ENCODE peak calls at places on chromosomes 5 and 9, in nine cellular contexts. C, K, B, A, U, S, J, Z and V are unnamed samples.

GRCh38 chr5:24906689-24907088 is 261.9 kb upstream of the CDH10 start:
- DNase-seq in C (no peak), K (no peak), B (no peak), A (no peak), U (no peak), S (no peak), J (no peak), Z (no peak), V (no peak)

GRCh38 chr5:85049020-85049419 is 664.3 kb upstream of the EDIL3 start:
- DNase-seq in C (no peak), K (no peak), B (no peak), A (peak; percentile 8), U (no peak), S (peak; percentile 16), J (no peak), Z (no peak), V (no peak)

GRCh38 chr9:88722753-88723152 is 187.8 kb downstream of the NXNL2 start:
- DNase-seq in C (no peak), K (no peak), B (no peak), A (no peak), U (peak; percentile 16), S (peak; percentile 30), J (no peak), Z (no peak), V (no peak)

GRCh38 chr5:174412374-174412773 is 312.0 kb upstream of the MSX2 start:
- DNase-seq in C (no peak), K (no peak), B (no peak), A (no peak), U (no peak), S (no peak), J (no peak), Z (no peak), V (no peak)

GRCh38 chr5:76617675-76618074 is 5.5 kb downstream of the F2RL2 start:
- DNase-seq in C (no peak), K (no peak), B (no peak), A (no peak), U (no peak), S (no peak), J (no peak), Z (no peak), V (no peak)

GRCh38 chr5:88683506-88684135 is 199.4 kb downstream of the MEF2C start:
- DNase-seq in C (no peak), K (no peak), B (no peak), A (no peak), U (peak; percentile 47), S (no peak), J (no peak), Z (no peak), V (no peak)

GRCh38 chr9:136742640-136743391 is at the start of gene LCN10:
- DNase-seq in C (no peak), K (no peak), B (no peak), A (no peak), U (no peak), S (no peak), J (peak; percentile 65), Z (no peak), V (no peak)

GRCh38 chr9:16377311-16377710 is 493.2 kb downstream of the BNC2 start:
- DNase-seq in C (no peak), K (no peak), B (no peak), A (no peak), U (no peak), S (no peak), J (no peak), Z (no peak), V (no peak)

GRCh38 chr9:135166566-135166965 is 79.1 kb downstream of the OLFM1 start:
- DNase-seq in C (no peak), K (no peak), B (no peak), A (peak; percentile 7), U (no peak), S (no peak), J (no peak), Z (no peak), V (no peak)

GRCh38 chr9:124133752-124134151 is 122.2 kb downstream of the LHX2 start:
- DNase-seq in C (peak; percentile 36), K (peak; percentile 61), B (peak; percentile 57), A (no peak), U (no peak), S (peak; percentile 56), J (peak; percentile 53), Z (no peak), V (no peak)

GRCh38 chr5:50751064-50751657 is 84.7 kb downstream of the PARP8 start:
- DNase-seq in C (no peak), K (no peak), B (no peak), A (peak; percentile 32), U (peak; percentile 2), S (peak; percentile 48), J (peak; percentile 33), Z (peak; percentile 31), V (no peak)

GRCh38 chr5:2207966-2208544 is 325.3 kb upstream of the IRX4 start:
- DNase-seq in C (no peak), K (no peak), B (no peak), A (no peak), U (peak; percentile 35), S (peak; percentile 68), J (peak; percentile 45), Z (peak; percentile 40), V (no peak)

GRCh38 chr5:149886697-149887470 is 57.7 kb downstream of the PDE6A start:
- DNase-seq in C (no peak), K (no peak), B (no peak), A (no peak), U (no peak), S (no peak), J (no peak), Z (no peak), V (no peak)

GRCh38 chr9:91948061-91948422 is 2.0 kb downstream of the ROR2 start:
- DNase-seq in C (no peak), K (no peak), B (no peak), A (no peak), U (no peak), S (no peak), J (no peak), Z (peak; percentile 35), V (no peak)

GRCh38 chr5:40827479-40827977 is 7.5 kb downstream of the RPL37 start:
- DNase-seq in C (no peak), K (no peak), B (no peak), A (no peak), U (no peak), S (no peak), J (no peak), Z (no peak), V (no peak)
- TF ChIP-seq POLR2A in C (no peak), K (no peak), B (no peak), A (no peak), U (no peak), S (no peak), J (no peak), Z (no peak), V (no peak)

DNA sequence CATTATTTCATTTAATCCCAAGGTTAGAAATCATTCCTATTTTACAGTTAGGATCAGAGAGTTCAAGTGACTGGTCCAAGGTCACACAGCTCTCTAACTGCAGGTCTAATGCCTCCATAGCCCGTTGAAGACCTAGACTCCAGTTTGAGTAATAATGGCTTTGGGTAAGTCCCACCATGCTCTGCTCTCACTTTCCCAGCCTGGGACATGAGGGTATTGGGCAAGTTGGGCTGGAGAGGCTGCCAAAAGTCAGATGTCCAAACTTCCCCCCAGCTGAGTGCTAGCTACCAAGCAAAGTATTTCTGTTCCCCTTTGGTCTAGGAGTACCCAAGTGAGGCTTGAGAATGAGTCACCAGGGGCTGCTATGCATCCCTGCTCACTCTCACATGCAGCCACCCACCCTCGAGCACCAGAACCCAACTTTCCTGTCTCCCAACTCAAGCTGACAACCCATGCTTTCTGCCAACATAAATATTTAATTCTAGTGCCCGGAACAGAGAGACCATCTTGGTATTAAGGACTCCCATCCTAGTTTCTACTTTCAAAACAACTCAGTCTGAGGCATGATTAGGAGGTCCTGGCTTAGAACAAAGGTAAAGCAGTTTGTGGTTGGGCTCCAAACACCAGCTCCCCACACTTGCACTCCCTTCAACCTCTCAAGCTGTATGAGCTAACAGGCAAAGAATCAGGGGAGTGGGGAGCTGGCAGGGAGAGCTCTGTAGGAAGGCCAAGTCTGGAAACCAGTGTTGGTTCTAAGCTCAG is 236.5 kb upstream of the TRIM32 start:
- DNase-seq in C (no peak), K (no peak), B (no peak), A (no peak), U (no peak), S (no peak), J (no peak), Z (peak; percentile 6), V (no peak)
- H3K4me1 ChIP-seq in C (no peaks in the 10 kb centered on the region), K (no peaks in the 10 kb centered on the region), B (no peaks in the 10 kb centered on the region), A (no peaks in the 10 kb centered on the region), U (peaks cover 14% of the 10 kb centered on the region), S (no peaks in the 10 kb centered on the region), J (no peaks in the 10 kb centered on the region), Z (peaks cover 9% of the 10 kb centered on the region), V (no peaks in the 10 kb centered on the region)

DNA sequence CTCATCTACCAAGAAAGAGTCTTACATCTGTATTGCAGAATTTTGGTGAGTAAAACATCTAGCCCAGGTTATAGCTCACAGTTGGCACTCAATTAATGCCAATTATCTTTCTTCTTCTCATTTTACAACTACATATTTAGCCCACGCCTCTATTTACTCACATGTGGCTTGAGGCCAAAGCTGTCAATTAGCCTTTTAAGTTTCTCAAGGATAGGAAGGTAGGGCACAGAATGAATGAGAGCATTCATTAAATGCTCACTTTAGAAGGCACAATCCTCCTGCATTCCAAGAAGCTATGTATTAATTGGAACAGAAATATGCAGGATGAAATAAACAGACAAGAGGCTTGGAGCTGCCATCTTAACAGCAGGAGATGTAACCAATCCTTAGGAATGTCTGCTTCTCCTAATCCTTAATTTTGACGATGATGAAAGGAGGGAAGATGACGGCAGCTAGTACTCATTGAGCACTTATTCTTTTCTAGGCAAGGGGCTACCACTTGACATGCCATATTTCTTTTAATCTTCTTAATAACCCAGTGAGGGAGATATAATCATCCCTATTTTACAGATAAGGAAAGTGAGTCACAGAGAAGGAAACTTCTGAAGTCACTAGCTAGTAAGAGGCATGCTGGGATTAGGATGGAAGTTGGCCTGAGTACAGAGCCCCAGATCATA is 30.8 kb upstream of the PANK3 start:
- DNase-seq in C (no peak), K (no peak), B (no peak), A (no peak), U (no peak), S (no peak), J (no peak), Z (no peak), V (no peak)
- H3K27ac ChIP-seq in C (no peak overlapping the region), K (no peak overlapping the region), B (no peak overlapping the region), A (no peak overlapping the region), U (no peak overlapping the region), S (no peak overlapping the region), J (no peak overlapping the region), Z (no peak overlapping the region), V (no peak overlapping the region)

DNA sequence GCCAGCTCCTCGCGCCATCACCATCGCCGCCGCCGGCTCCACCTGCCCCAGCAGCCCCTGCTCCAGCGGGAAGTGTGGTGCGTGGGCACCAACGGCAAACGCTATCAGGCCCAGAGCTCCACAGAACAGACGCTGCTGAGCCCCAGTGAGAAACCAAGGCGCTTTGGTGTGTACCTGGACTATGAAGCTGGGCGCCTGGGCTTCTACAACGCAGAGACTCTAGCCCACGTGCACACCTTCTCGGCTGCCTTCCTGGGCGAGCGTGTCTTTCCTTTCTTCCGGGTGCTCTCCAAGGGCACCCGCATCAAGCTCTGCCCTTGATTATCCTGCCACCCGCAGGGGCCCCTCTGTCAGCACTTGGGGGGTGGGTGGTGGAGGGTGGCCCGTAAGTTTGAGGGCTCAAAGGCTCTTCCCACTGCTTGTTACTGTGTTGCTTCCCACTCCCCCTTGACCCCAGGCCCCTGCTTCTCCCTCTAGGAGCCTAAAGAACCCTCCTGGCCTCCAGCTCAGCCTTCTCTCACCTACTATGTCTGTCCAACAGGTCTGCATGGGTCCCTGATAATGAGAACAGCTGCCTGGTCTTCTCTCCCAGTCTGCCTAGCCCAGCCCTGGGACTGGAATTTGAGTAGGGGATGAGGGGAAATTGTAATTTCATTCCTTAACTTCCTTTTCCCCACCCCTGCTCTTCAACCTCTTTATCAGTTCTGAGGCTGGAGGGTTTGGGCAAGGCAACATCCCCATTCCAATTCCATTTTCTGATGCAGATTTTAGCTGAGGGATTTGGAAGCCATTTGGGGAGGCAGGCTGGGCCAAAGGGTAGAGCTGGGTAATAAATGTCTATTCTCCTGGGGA is 9.0 kb downstream of the RACK1 start:
- DNase-seq in C (no peak), K (no peak), B (no peak), A (no peak), U (no peak), S (no peak), J (no peak), Z (no peak), V (no peak)
- TF ChIP-seq POLR2A in C (no peak), K (no peak), B (no peak), A (no peak), U (peak; percentile 9), S (no peak), J (peak; percentile 9), Z (no peak), V (no peak)